ENCODE peak calls at places on chromosomes 4 and X, in four cellular contexts. One of them, this sample, is unnamed.

GRCh38 chr4:86960557-86960959 is 25.7 kb downstream of the AFF1 start:
- DNase-seq in sigmoid colon: no peak
- DNase-seq in left ventricle myocardium inferior: no peak
- DNase-seq in CD8-positive, alpha-beta T cell: no peak
- DNase-seq in this sample: no peak

GRCh38 chr4:185020293-185020808 is 2.1 kb downstream of the HELT start:
- DNase-seq in CD8-positive, alpha-beta T cell: no peak
- DNase-seq in sigmoid colon: no peak
- DNase-seq in left ventricle myocardium inferior: no peak
- DNase-seq in this sample: no peak

GRCh38 chrX:108261541-108262218 is 170.1 kb downstream of the ATG4A start:
- DNase-seq in sigmoid colon: no peak
- DNase-seq in CD8-positive, alpha-beta T cell: no peak
- DNase-seq in left ventricle myocardium inferior: no peak
- DNase-seq in this sample: no peak

GRCh38 chr4:98627883-98628282 is 30.5 kb downstream of the TSPAN5 start:
- DNase-seq in sigmoid colon: no peak
- DNase-seq in CD8-positive, alpha-beta T cell: no peak
- DNase-seq in left ventricle myocardium inferior: no peak
- DNase-seq in this sample: no peak

GRCh38 chr4:1364217-1364616 is 17.2 kb downstream of the UVSSA start:
- DNase-seq in CD8-positive, alpha-beta T cell: no peak
- DNase-seq in left ventricle myocardium inferior: no peak
- DNase-seq in sigmoid colon: no peak
- DNase-seq in this sample: no peak

GRCh38 chr4:138235419-138235952 is 6.7 kb downstream of the SLC7A11 start:
- DNase-seq in left ventricle myocardium inferior: no peak
- DNase-seq in sigmoid colon: no peak
- DNase-seq in CD8-positive, alpha-beta T cell: no peak
- DNase-seq in this sample: no peak

GRCh38 chr4:156829194-156829593 is 142.4 kb downstream of the PDGFC start:
- DNase-seq in sigmoid colon: no peak
- DNase-seq in CD8-positive, alpha-beta T cell: no peak
- DNase-seq in left ventricle myocardium inferior: no peak
- DNase-seq in this sample: no peak

GRCh38 chr4:5460106-5460801 is 248.1 kb downstream of the EVC2 start:
- DNase-seq in CD8-positive, alpha-beta T cell: peak
- DNase-seq in sigmoid colon: no peak
- DNase-seq in left ventricle myocardium inferior: peak
- DNase-seq in this sample: no peak

GRCh38 chr4:33722254-33722653 is 2522.1 kb downstream of the ARAP2 start:
- DNase-seq in CD8-positive, alpha-beta T cell: no peak
- DNase-seq in sigmoid colon: no peak
- DNase-seq in left ventricle myocardium inferior: no peak
- DNase-seq in this sample: no peak

GRCh38 chr4:2572076-2572475 is 35.6 kb downstream of the FAM193A start:
- DNase-seq in CD8-positive, alpha-beta T cell: no peak
- DNase-seq in left ventricle myocardium inferior: no peak
- DNase-seq in sigmoid colon: no peak
- DNase-seq in this sample: no peak

GRCh38 chr4:186192068-186192751 is 843 bp downstream of the CYP4V2 start:
- DNase-seq in CD8-positive, alpha-beta T cell: no peak
- DNase-seq in sigmoid colon: peak
- DNase-seq in left ventricle myocardium inferior: peak
- DNase-seq in this sample: no peak

GRCh38 chrX:70444326-70445196 is at the start of gene DLG3:
- DNase-seq in sigmoid colon: no peak
- DNase-seq in CD8-positive, alpha-beta T cell: peak
- DNase-seq in left ventricle myocardium inferior: no peak
- DNase-seq in this sample: no peak

GRCh38 chr4:125155251-125155650 is 159.5 kb upstream of the FAT4 start:
- DNase-seq in CD8-positive, alpha-beta T cell: no peak
- DNase-seq in sigmoid colon: no peak
- DNase-seq in left ventricle myocardium inferior: no peak
- DNase-seq in this sample: no peak

GRCh38 chr4:26003072-26003471 is 89.1 kb downstream of the SMIM20 start:
- DNase-seq in CD8-positive, alpha-beta T cell: no peak
- DNase-seq in left ventricle myocardium inferior: no peak
- DNase-seq in sigmoid colon: no peak
- DNase-seq in this sample: no peak

DNA sequence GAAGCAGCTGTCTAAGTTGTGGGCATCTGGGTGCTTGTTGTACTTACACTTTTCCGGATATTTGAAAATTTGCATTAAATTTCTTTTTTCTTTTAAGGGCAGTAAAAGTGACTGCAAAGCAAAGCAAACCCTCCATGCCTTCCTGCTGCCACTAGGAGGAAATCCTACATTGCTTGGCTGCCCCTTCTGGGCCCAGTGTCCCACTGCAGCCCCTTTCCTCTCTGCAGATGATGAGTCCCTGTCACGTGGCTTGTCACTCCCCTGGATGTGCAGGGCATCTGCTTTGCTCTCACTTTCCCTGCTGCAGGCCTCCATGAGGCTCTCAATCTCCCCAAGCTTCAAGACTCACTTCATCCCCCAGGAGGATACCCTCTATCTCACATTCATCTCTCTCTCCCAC is 12.7 kb downstream of the TSR2 start:
- DNase-seq in CD8-positive, alpha-beta T cell: no peak
- DNase-seq in sigmoid colon: no peak
- DNase-seq in left ventricle myocardium inferior: no peak
- DNase-seq in this sample: no peak
- TF ChIP-seq CTCF in CD8-positive, alpha-beta T cell: no peak
- TF ChIP-seq CTCF in sigmoid colon: no peak
- TF ChIP-seq CTCF in left ventricle myocardium inferior: no peak
- TF ChIP-seq CTCF in this sample: no peak

GRCh38 chrX:69431417-69431816 is 72.7 kb upstream of the NALF2 start:
- DNase-seq in CD8-positive, alpha-beta T cell: no peak
- DNase-seq in sigmoid colon: no peak
- DNase-seq in left ventricle myocardium inferior: no peak
- DNase-seq in this sample: no peak

GRCh38 chrX:69429339-69430014 is 74.6 kb upstream of the NALF2 start:
- DNase-seq in sigmoid colon: no peak
- DNase-seq in left ventricle myocardium inferior: peak
- DNase-seq in CD8-positive, alpha-beta T cell: no peak
- DNase-seq in this sample: no peak

GRCh38 chrX:69428216-69428615 is 75.9 kb upstream of the NALF2 start:
- DNase-seq in CD8-positive, alpha-beta T cell: no peak
- DNase-seq in sigmoid colon: no peak
- DNase-seq in left ventricle myocardium inferior: no peak
- DNase-seq in this sample: no peak

GRCh38 chrX:69424910-69425309 is 79.2 kb upstream of the NALF2 start:
- DNase-seq in left ventricle myocardium inferior: no peak
- DNase-seq in CD8-positive, alpha-beta T cell: no peak
- DNase-seq in sigmoid colon: no peak
- DNase-seq in this sample: no peak

GRCh38 chrX:69430730-69431129 is 73.4 kb upstream of the NALF2 start:
- DNase-seq in left ventricle myocardium inferior: no peak
- DNase-seq in sigmoid colon: no peak
- DNase-seq in CD8-positive, alpha-beta T cell: no peak
- DNase-seq in this sample: no peak
- TF ChIP-seq CTCF in left ventricle myocardium inferior: no peak
- TF ChIP-seq CTCF in sigmoid colon: no peak
- TF ChIP-seq CTCF in CD8-positive, alpha-beta T cell: no peak
- TF ChIP-seq CTCF in this sample: no peak

GRCh38 chr4:56255820-56256219 is 131.5 kb downstream of the AASDH start:
- DNase-seq in left ventricle myocardium inferior: no peak
- DNase-seq in sigmoid colon: no peak
- DNase-seq in CD8-positive, alpha-beta T cell: no peak
- DNase-seq in this sample: no peak
- TF ChIP-seq CTCF in left ventricle myocardium inferior: no peak
- TF ChIP-seq CTCF in sigmoid colon: no peak
- TF ChIP-seq CTCF in CD8-positive, alpha-beta T cell: no peak
- TF ChIP-seq CTCF in this sample: no peak

DNA sequence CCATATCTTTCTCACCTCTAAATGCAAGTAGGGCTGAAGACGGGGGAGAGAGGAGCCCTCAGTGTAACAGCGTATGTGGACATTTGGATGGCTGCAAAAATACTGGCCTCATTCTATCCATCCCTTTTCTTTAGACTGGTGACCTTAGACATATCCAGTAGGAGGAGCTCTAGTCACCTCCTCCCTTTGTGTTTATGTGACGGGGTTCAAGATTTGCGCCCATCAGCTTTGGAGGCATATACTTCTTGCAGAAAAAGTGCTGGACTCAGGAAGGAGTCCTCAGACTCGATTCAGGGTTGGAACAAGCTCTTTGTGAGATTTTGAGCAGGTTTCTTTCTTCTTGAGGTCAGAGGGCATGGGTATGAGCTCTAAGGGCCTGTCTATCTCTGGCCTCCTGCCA is 86.2 kb downstream of the MAMLD1 start:
- DNase-seq in sigmoid colon: no peak
- DNase-seq in left ventricle myocardium inferior: no peak
- DNase-seq in CD8-positive, alpha-beta T cell: no peak
- DNase-seq in this sample: no peak
- TF ChIP-seq CTCF in sigmoid colon: no peak
- TF ChIP-seq CTCF in left ventricle myocardium inferior: no peak
- TF ChIP-seq CTCF in CD8-positive, alpha-beta T cell: no peak
- TF ChIP-seq CTCF in this sample: no peak

GRCh38 chrX:41131766-41132165 is 46.5 kb downstream of the USP9X start:
- DNase-seq in CD8-positive, alpha-beta T cell: no peak
- DNase-seq in left ventricle myocardium inferior: no peak
- DNase-seq in sigmoid colon: no peak
- DNase-seq in this sample: no peak

GRCh38 chrX:41142130-41142529 is 56.9 kb downstream of the USP9X start:
- DNase-seq in left ventricle myocardium inferior: no peak
- DNase-seq in sigmoid colon: no peak
- DNase-seq in CD8-positive, alpha-beta T cell: no peak
- DNase-seq in this sample: no peak

GRCh38 chrX:41133551-41133950 is 48.3 kb downstream of the USP9X start:
- DNase-seq in CD8-positive, alpha-beta T cell: no peak
- DNase-seq in sigmoid colon: no peak
- DNase-seq in left ventricle myocardium inferior: no peak
- DNase-seq in this sample: no peak

DNA sequence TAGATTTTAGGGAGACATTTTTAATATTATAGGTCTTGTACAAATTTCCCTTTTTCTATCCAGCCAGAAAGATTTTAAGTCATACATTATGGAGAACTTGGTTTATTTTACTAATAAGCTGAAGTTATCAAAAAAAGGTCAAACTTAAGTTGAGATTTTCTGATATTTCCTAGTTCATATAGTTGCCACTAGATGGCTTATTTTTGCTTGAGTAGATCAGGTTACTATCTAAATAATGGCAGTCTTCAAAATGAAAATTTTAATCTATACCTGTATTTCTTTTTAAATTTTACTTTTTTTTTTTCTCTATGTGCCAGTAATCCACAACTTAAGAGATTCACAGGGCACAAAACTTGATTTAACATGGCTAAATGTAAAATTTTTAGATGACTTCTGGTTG is 52.3 kb downstream of the USP9X start:
- DNase-seq in left ventricle myocardium inferior: no peak
- DNase-seq in sigmoid colon: no peak
- DNase-seq in CD8-positive, alpha-beta T cell: no peak
- DNase-seq in this sample: no peak
- TF ChIP-seq CTCF in left ventricle myocardium inferior: peak
- TF ChIP-seq CTCF in sigmoid colon: no peak
- TF ChIP-seq CTCF in CD8-positive, alpha-beta T cell: peak
- TF ChIP-seq CTCF in this sample: peak